ENCODE peak calls at places on chromosomes 7 and 10, in four cellular contexts. One of them, this sample, is unnamed.
A peak's percentile ranks its signal among the peaks of the same experiment; 100 is the strongest.

GRCh38 chr7:105600720-105601550 is 19.6 kb upstream of the EFCAB10 start:
- DNase-seq in nephron progenitor cell: no peak
- DNase-seq in heart left ventricle: no peak
- DNase-seq in tibial artery: no peak
- DNase-seq in this sample: no peak

GRCh38 chr10:69874464-69874863 is 72.8 kb downstream of the COL13A1 start:
- DNase-seq in nephron progenitor cell: no peak
- DNase-seq in heart left ventricle: no peak
- DNase-seq in tibial artery: no peak
- DNase-seq in this sample: no peak

GRCh38 chr10:75432763-75433162 is 1.3 kb downstream of the LRMDA start:
- DNase-seq in nephron progenitor cell: no peak
- DNase-seq in heart left ventricle: no peak
- DNase-seq in tibial artery: no peak
- DNase-seq in this sample: no peak

GRCh38 chr7:1027285-1028043 is 16.9 kb upstream of the GPR146 start:
- DNase-seq in nephron progenitor cell: peak; percentile 55
- DNase-seq in heart left ventricle: no peak
- DNase-seq in tibial artery: no peak
- DNase-seq in this sample: no peak

GRCh38 chr10:117860823-117861222 is 185.9 kb downstream of the RAB11FIP2 start:
- DNase-seq in nephron progenitor cell: no peak
- DNase-seq in heart left ventricle: no peak
- DNase-seq in tibial artery: no peak
- DNase-seq in this sample: no peak

GRCh38 chr7:31078363-31078990 is 26.4 kb downstream of the ADCYAP1R1 start:
- DNase-seq in nephron progenitor cell: no peak
- DNase-seq in heart left ventricle: peak; percentile 21
- DNase-seq in tibial artery: no peak
- DNase-seq in this sample: no peak

GRCh38 chr7:5780801-5781496 is 514 bp downstream of the RNF216 start:
- DNase-seq in nephron progenitor cell: peak; percentile 66
- DNase-seq in heart left ventricle: peak; percentile 57
- DNase-seq in tibial artery: peak; percentile 34
- DNase-seq in this sample: peak; percentile 24

GRCh38 chr10:111595173-111595572 is 518.3 kb downstream of the ADRA2A start:
- DNase-seq in nephron progenitor cell: no peak
- DNase-seq in heart left ventricle: no peak
- DNase-seq in tibial artery: no peak
- DNase-seq in this sample: no peak

GRCh38 chr10:10903620-10904019 is 114.1 kb upstream of the CELF2 start:
- DNase-seq in nephron progenitor cell: no peak
- DNase-seq in heart left ventricle: no peak
- DNase-seq in tibial artery: no peak
- DNase-seq in this sample: no peak

GRCh38 chr7:99398891-99399445 is 9.4 kb downstream of the PDAP1 start:
- DNase-seq in nephron progenitor cell: no peak
- DNase-seq in heart left ventricle: no peak
- DNase-seq in tibial artery: no peak
- DNase-seq in this sample: no peak

GRCh38 chr7:51601461-51601860 is 284.9 kb upstream of the COBL start:
- DNase-seq in nephron progenitor cell: no peak
- DNase-seq in heart left ventricle: no peak
- DNase-seq in tibial artery: no peak
- DNase-seq in this sample: no peak

GRCh38 chr10:50603151-50603850 is 20.5 kb downstream of the SGMS1 start:
- DNase-seq in nephron progenitor cell: no peak
- DNase-seq in heart left ventricle: no peak
- DNase-seq in tibial artery: no peak
- DNase-seq in this sample: no peak

GRCh38 chr7:120725376-120726039 is 132.4 kb downstream of the TSPAN12 start:
- DNase-seq in nephron progenitor cell: no peak
- DNase-seq in heart left ventricle: no peak
- DNase-seq in tibial artery: no peak
- DNase-seq in this sample: no peak

GRCh38 chr7:80140388-80140787 is 5.8 kb downstream of the GNAI1 start:
- DNase-seq in nephron progenitor cell: no peak
- DNase-seq in heart left ventricle: no peak
- DNase-seq in tibial artery: no peak
- DNase-seq in this sample: no peak

GRCh38 chr7:155802906-155803417 is 9.3 kb downstream of the SHH start:
- DNase-seq in nephron progenitor cell: no peak
- DNase-seq in heart left ventricle: peak; percentile 7
- DNase-seq in tibial artery: no peak
- DNase-seq in this sample: no peak

GRCh38 chr10:7085147-7085912 is 325.5 kb downstream of the SFMBT2 start:
- DNase-seq in nephron progenitor cell: no peak
- DNase-seq in heart left ventricle: no peak
- DNase-seq in tibial artery: no peak
- DNase-seq in this sample: no peak

GRCh38 chr7:129356176-129356575 is 78.1 kb upstream of the STRIP2 start:
- DNase-seq in nephron progenitor cell: no peak
- DNase-seq in heart left ventricle: no peak
- DNase-seq in tibial artery: no peak
- DNase-seq in this sample: no peak

GRCh38 chr10:49761789-49762565 is at the start of gene OGDHL:
- DNase-seq in nephron progenitor cell: peak; percentile 96
- DNase-seq in heart left ventricle: peak; percentile 51
- DNase-seq in tibial artery: peak; percentile 20
- DNase-seq in this sample: no peak

GRCh38 chr7:725223-726005 is 1.1 kb upstream of the DNAAF5 start:
- DNase-seq in nephron progenitor cell: no peak
- DNase-seq in heart left ventricle: no peak
- DNase-seq in tibial artery: no peak
- DNase-seq in this sample: no peak

GRCh38 chr10:125035136-125035535 is 93.2 kb downstream of the ZRANB1 start:
- DNase-seq in nephron progenitor cell: no peak
- DNase-seq in heart left ventricle: no peak
- DNase-seq in tibial artery: no peak
- DNase-seq in this sample: no peak

GRCh38 chr10:5283305-5284158 is 81.2 kb upstream of the UCN3 start:
- DNase-seq in nephron progenitor cell: peak; percentile 46
- DNase-seq in heart left ventricle: peak; percentile 63
- DNase-seq in tibial artery: peak; percentile 59
- DNase-seq in this sample: no peak

GRCh38 chr10:125130260-125130659 is 30.1 kb downstream of the CTBP2 start:
- DNase-seq in nephron progenitor cell: no peak
- DNase-seq in heart left ventricle: peak; percentile 55
- DNase-seq in tibial artery: no peak
- DNase-seq in this sample: no peak

GRCh38 chr10:93816123-93816747 is 58.5 kb downstream of the LGI1 start:
- DNase-seq in nephron progenitor cell: peak; percentile 67
- DNase-seq in heart left ventricle: peak; percentile 61
- DNase-seq in tibial artery: peak; percentile 69
- DNase-seq in this sample: no peak

GRCh38 chr10:107631876-107632275 is 467.4 kb upstream of the SORCS1 start:
- DNase-seq in nephron progenitor cell: no peak
- DNase-seq in heart left ventricle: no peak
- DNase-seq in tibial artery: no peak
- DNase-seq in this sample: no peak

GRCh38 chr7:41544241-41544640 is 158.6 kb downstream of the INHBA start:
- DNase-seq in nephron progenitor cell: no peak
- DNase-seq in heart left ventricle: no peak
- DNase-seq in tibial artery: no peak
- DNase-seq in this sample: no peak

GRCh38 chr7:134315679-134316538 is 821 bp downstream of the SLC35B4 start:
- DNase-seq in nephron progenitor cell: no peak
- DNase-seq in heart left ventricle: no peak
- DNase-seq in tibial artery: no peak
- DNase-seq in this sample: no peak

GRCh38 chr10:71840177-71840711 is 10.8 kb downstream of the PSAP start:
- DNase-seq in nephron progenitor cell: peak; percentile 95
- DNase-seq in heart left ventricle: peak; percentile 83
- DNase-seq in tibial artery: peak; percentile 70
- DNase-seq in this sample: peak; percentile 75

GRCh38 chr10:119135517-119135890 is 30.0 kb downstream of the SFXN4 start:
- DNase-seq in nephron progenitor cell: no peak
- DNase-seq in heart left ventricle: no peak
- DNase-seq in tibial artery: peak; percentile 58
- DNase-seq in this sample: no peak

GRCh38 chr10:119132521-119133345 is 28.8 kb downstream of the DENND10 start:
- DNase-seq in nephron progenitor cell: no peak
- DNase-seq in heart left ventricle: no peak
- DNase-seq in tibial artery: no peak
- DNase-seq in this sample: no peak

GRCh38 chr10:119136084-119136483 is 29.4 kb downstream of the SFXN4 start:
- DNase-seq in nephron progenitor cell: no peak
- DNase-seq in heart left ventricle: no peak
- DNase-seq in tibial artery: peak; percentile 9
- DNase-seq in this sample: no peak

GRCh38 chr10:119129721-119130120 is 25.8 kb downstream of the DENND10 start:
- DNase-seq in nephron progenitor cell: no peak
- DNase-seq in heart left ventricle: no peak
- DNase-seq in tibial artery: no peak
- DNase-seq in this sample: no peak

DNA sequence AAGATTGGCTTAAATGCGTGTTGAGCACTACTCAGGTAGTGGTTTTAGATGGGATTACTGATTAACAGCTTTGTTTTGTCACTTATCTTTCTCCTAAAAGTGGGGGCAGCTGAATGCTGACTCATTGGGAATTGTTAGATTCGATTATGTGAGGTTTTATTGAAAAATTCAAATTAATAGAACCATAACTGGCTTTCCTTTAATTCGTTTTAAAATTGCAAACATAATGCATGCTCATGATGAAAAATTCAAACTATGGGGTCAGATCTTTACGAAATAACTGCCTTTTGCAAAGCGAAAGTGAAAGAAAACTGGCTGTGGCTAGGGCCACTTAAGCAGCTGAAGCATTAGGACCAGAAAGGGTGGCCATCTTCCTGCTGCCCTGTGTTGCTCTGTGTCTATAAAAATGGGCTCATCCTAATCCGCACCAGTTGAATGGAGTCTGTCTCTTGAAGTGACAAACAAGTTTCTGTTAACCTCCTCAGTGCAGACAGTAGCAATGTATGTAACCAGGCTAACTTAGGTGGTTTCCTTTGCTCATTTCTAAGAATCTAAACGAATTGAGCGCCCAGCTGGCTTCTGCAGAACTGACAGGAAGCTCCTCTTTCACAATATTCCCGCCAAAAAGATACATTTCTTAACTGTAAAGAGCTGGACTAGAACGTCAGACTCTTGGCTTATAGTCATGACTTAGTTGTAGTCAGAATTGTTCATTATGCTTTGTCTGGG is 27.8 kb downstream of the DENND10 start:
- DNase-seq in nephron progenitor cell: no peak
- DNase-seq in heart left ventricle: no peak
- DNase-seq in tibial artery: no peak
- DNase-seq in this sample: no peak
- TF ChIP-seq CTCF in nephron progenitor cell: no peak
- TF ChIP-seq CTCF in heart left ventricle: no peak
- TF ChIP-seq CTCF in tibial artery: no peak
- TF ChIP-seq CTCF in this sample: no peak

DNA sequence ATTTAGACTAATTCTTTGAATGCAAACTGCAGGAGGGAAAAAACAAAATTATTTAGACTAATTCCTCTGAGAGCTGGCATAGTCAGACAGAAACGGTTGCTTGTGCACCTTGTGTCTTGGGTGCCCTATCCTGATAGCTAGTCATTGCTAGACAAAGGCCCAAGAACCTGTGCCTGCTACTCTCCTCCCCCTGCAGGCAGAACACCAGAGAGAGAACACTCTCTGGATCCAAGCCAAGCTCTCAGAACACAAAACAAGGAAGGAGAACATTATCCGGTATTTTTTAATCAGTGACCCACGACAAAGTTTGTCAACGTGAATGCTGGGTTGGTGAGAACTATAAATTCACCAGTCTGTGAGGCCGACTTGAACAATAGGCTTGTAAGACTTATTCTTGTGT is 18.9 kb upstream of the PPP1R9A start:
- DNase-seq in nephron progenitor cell: no peak
- DNase-seq in heart left ventricle: no peak
- DNase-seq in tibial artery: no peak
- DNase-seq in this sample: no peak
- TF ChIP-seq CTCF in nephron progenitor cell: no peak
- TF ChIP-seq CTCF in heart left ventricle: peak; percentile 53
- TF ChIP-seq CTCF in tibial artery: no peak
- TF ChIP-seq CTCF in this sample: no peak

DNA sequence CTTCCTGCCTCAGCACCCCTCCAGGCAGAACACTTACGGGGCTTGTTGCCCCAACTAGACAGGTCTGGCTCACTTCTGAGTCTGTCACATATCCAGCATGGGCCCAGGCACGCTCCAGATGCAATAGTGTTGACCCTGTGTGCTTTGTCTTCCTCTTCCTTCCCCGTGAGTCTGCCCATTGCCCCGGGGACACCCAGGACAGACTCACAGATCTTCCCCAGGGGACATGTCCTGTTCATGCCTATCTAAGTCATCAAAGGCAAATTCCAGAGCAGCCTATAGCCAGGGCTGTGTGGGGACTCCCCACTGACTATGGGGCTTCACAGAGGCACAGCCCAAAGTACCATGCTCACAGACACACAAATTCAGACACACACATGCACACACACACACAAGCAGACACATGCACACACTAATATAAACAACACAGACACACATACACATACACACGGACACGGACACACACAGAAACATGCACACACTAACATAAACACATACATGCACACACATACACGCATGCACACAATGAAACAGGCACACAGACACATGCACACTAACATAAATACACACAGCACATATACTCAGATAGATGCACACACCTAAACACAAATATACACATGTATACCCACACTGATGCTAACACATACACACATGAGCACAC is 175.8 kb downstream of the KCNMA1 start:
- DNase-seq in nephron progenitor cell: no peak
- DNase-seq in heart left ventricle: no peak
- DNase-seq in tibial artery: no peak
- DNase-seq in this sample: no peak
- TF ChIP-seq CTCF in nephron progenitor cell: no peak
- TF ChIP-seq CTCF in heart left ventricle: no peak
- TF ChIP-seq CTCF in tibial artery: no peak
- TF ChIP-seq CTCF in this sample: no peak

DNA sequence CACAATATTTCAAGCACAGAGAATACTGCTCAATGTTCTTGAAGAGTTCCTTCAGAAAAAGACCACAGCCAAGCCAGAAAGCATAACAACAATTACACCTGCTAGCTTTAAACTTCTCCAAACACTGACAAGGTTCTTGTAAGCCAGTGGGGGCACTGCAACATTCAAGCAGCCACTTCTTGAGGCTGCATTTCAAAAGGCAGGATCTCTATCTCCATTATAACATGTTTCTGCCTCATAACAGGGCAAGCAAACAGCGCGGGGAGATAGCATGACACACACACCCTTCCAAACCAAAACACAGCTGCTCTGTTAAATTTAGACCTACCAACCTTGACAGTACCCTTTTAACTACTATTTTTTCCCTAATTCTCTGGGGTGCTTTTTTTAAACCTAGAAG is 30.8 kb downstream of the CHCHD3 start:
- DNase-seq in nephron progenitor cell: no peak
- DNase-seq in heart left ventricle: peak; percentile 31
- DNase-seq in tibial artery: peak; percentile 23
- DNase-seq in this sample: no peak
- TF ChIP-seq CTCF in nephron progenitor cell: no peak
- TF ChIP-seq CTCF in heart left ventricle: peak; percentile 41
- TF ChIP-seq CTCF in tibial artery: peak; percentile 28
- TF ChIP-seq CTCF in this sample: no peak

GRCh38 chr7:55964261-55964801 is at the start of gene NIPSNAP2:
- DNase-seq in nephron progenitor cell: peak; percentile 78
- DNase-seq in heart left ventricle: peak; percentile 70
- DNase-seq in tibial artery: no peak
- DNase-seq in this sample: no peak
- TF ChIP-seq CTCF in nephron progenitor cell: no peak
- TF ChIP-seq CTCF in heart left ventricle: peak; percentile 63
- TF ChIP-seq CTCF in tibial artery: peak; percentile 21
- TF ChIP-seq CTCF in this sample: peak; percentile 5

This sample was measured in omental fat pad.